ENCODE peak calls at places on chromosomes 11 and 22, in eight cellular contexts. U is stimulated activated CD4-positive, alpha-beta T cell treated with anti-CD3 and anti-CD28 coated beads, TNF-alpha, amount 100 ng/mL, for 48 hours; H is HL-60; R is SJSA1; Y is T-cell; T is fibroblast of the conjunctiva; Z is mesendoderm; X is NCI-H1092 treated with DMSO at 0.1 percent for 48 hours. I is an unnamed sample.

GRCh38 chr11:78189851-78190250 is 1.1 kb downstream of the USP35 start:
- DNase-seq in U (no peak), H (no peak), R (no peak), Y (no peak), T (no peak), Z (no peak), X (no peak), I (no peak)

GRCh38 chr11:103897156-103897555 is 139.3 kb upstream of the DDI1 start:
- DNase-seq in U (no peak), H (no peak), R (no peak), Y (no peak), T (no peak), Z (no peak), X (no peak), I (no peak)

GRCh38 chr11:60777572-60777971 is 7.6 kb upstream of the MS4A10 start:
- DNase-seq in U (no peak), H (no peak), R (peak), Y (no peak), T (no peak), Z (no peak), X (no peak), I (no peak)

GRCh38 chr11:111976614-111977140 is 39.5 kb downstream of the DIXDC1 start:
- DNase-seq in U (no peak), H (no peak), R (no peak), Y (no peak), T (no peak), Z (peak), X (peak), I (no peak)

GRCh38 chr22:26797910-26798309 is 140.5 kb downstream of the MIAT start:
- DNase-seq in U (no peak), H (no peak), R (no peak), Y (no peak), T (no peak), Z (peak), X (no peak), I (no peak)

GRCh38 chr11:131612576-131612975 is 242.2 kb downstream of the NTM start:
- DNase-seq in U (no peak), H (no peak), R (no peak), Y (no peak), T (no peak), Z (no peak), X (no peak), I (no peak)

GRCh38 chr11:77175869-77176539 is 48.0 kb downstream of the MYO7A start:
- DNase-seq in U (no peak), H (peak), R (no peak), Y (no peak), T (no peak), Z (peak), X (no peak), I (no peak)

GRCh38 chr11:19218801-19219460 is 17.1 kb upstream of the CSRP3 start:
- DNase-seq in U (no peak), H (no peak), R (no peak), Y (no peak), T (no peak), Z (peak), X (peak), I (no peak)

GRCh38 chr22:50548046-50548912 is 2.6 kb downstream of the KLHDC7B start:
- DNase-seq in U (no peak), H (no peak), R (no peak), Y (peak), T (no peak), Z (no peak), X (no peak), I (peak)

GRCh38 chr11:36362902-36363301 is 66.8 kb downstream of the PRR5L start:
- DNase-seq in U (no peak), H (no peak), R (peak), Y (no peak), T (no peak), Z (peak), X (no peak), I (no peak)

GRCh38 chr22:49157529-49158339 is 669.9 kb downstream of the BRD1 start:
- DNase-seq in U (no peak), H (no peak), R (no peak), Y (no peak), T (no peak), Z (no peak), X (no peak), I (peak)

GRCh38 chr11:2769779-2770555 is 70.2 kb upstream of the KCNQ1OT1 start:
- DNase-seq in U (no peak), H (no peak), R (peak), Y (no peak), T (no peak), Z (no peak), X (no peak), I (no peak)

GRCh38 chr11:30823119-30823518 is 237.0 kb upstream of the MPPED2 start:
- DNase-seq in U (no peak), H (no peak), R (no peak), Y (no peak), T (no peak), Z (no peak), X (no peak), I (no peak)

GRCh38 chr22:35442471-35442870 is 42.5 kb downstream of the MCM5 start:
- DNase-seq in U (no peak), H (no peak), R (no peak), Y (no peak), T (no peak), Z (no peak), X (no peak), I (peak)

GRCh38 chr11:117058761-117059233 is 39.4 kb downstream of the SIK3 start:
- DNase-seq in U (no peak), H (no peak), R (peak), Y (no peak), T (peak), Z (peak), X (no peak), I (no peak)

GRCh38 chr11:16891964-16892363 is 122.2 kb downstream of the PLEKHA7 start:
- DNase-seq in U (no peak), H (no peak), R (no peak), Y (no peak), T (peak), Z (no peak), X (no peak), I (no peak)

GRCh38 chr11:70424765-70425164 is 26.4 kb downstream of the CTTN start:
- DNase-seq in U (no peak), H (no peak), R (no peak), Y (no peak), T (no peak), Z (peak), X (no peak), I (no peak)

GRCh38 chr11:65227879-65228278 is 33.9 kb upstream of the POLA2 start:
- DNase-seq in U (no peak), H (no peak), R (no peak), Y (no peak), T (no peak), Z (no peak), X (no peak), I (no peak)

GRCh38 chr22:46036558-46037408 is 59.8 kb upstream of the WNT7B start:
- DNase-seq in U (peak), H (no peak), R (no peak), Y (peak), T (no peak), Z (peak), X (no peak), I (peak)

GRCh38 chr11:73269353-73270088 is 2.6 kb upstream of the P2RY6 start:
- DNase-seq in U (no peak), H (no peak), R (no peak), Y (no peak), T (no peak), Z (peak), X (no peak), I (no peak)

GRCh38 chr11:34610324-34611041 is 10.4 kb upstream of the EHF start:
- DNase-seq in U (no peak), H (no peak), R (no peak), Y (no peak), T (no peak), Z (no peak), X (no peak), I (no peak)

GRCh38 chr11:64764753-64765152 is 5.0 kb upstream of the PYGM start:
- DNase-seq in U (no peak), H (no peak), R (peak), Y (no peak), T (no peak), Z (no peak), X (no peak), I (no peak)

GRCh38 chr11:32317646-32318045 is 117.7 kb downstream of the WT1 start:
- DNase-seq in U (no peak), H (no peak), R (no peak), Y (no peak), T (no peak), Z (no peak), X (no peak), I (no peak)

GRCh38 chr11:118258410-118258809 is 5.7 kb downstream of the MPZL2 start:
- DNase-seq in U (no peak), H (no peak), R (no peak), Y (no peak), T (no peak), Z (peak), X (no peak), I (peak)

GRCh38 chr11:76321340-76321739 is 59.6 kb downstream of the THAP12 start:
- DNase-seq in U (no peak), H (no peak), R (no peak), Y (no peak), T (no peak), Z (no peak), X (no peak), I (no peak)

GRCh38 chr11:125272092-125272491 is 107.5 kb downstream of the PKNOX2 start:
- DNase-seq in U (no peak), H (no peak), R (no peak), Y (no peak), T (no peak), Z (peak), X (no peak), I (no peak)

GRCh38 chr22:20117656-20118571 is 888 bp upstream of the TRMT2A start:
- DNase-seq in U (peak), H (peak), R (no peak), Y (peak), T (no peak), Z (peak), X (no peak), I (peak)

I was measured in NCI-H524.